ENCODE peak calls at places on chromosomes 12 and 14, in six cellular contexts. T, D, F, L, Y and V are unnamed samples.

GRCh38 chr12:21248679-21249078 is 86.0 kb downstream of the SLCO1A2 start:
- DNase-seq in F (no peak), T (no peak), L (no peak), D (no peak), Y (no peak), V (peak; percentile 22)

GRCh38 chr12:75850751-75851462 is 180.7 kb downstream of the PHLDA1 start:
- DNase-seq in F (no peak), L (no peak), D (no peak), T (no peak), Y (no peak), V (no peak)

GRCh38 chr14:44586910-44587309 is 79.8 kb upstream of the FSCB start:
- DNase-seq in D (no peak), Y (no peak), L (no peak), F (no peak), T (no peak), V (no peak)

GRCh38 chr12:131283191-131283861 is 329.6 kb downstream of the ADGRD1 start:
- DNase-seq in T (no peak), D (no peak), Y (no peak), L (no peak), F (no peak), V (no peak)

GRCh38 chr14:59268011-59268410 is 79.5 kb downstream of the DAAM1 start:
- DNase-seq in L (no peak), F (no peak), D (no peak), T (no peak), Y (no peak), V (peak; percentile 46)

GRCh38 chr12:4187916-4188315 is 85.6 kb upstream of the CCND2 start:
- DNase-seq in D (no peak), F (no peak), Y (no peak), L (no peak), T (no peak), V (no peak)

GRCh38 chr12:4251228-4251891 is 22.2 kb upstream of the CCND2 start:
- DNase-seq in D (no peak), F (no peak), T (no peak), L (no peak), Y (no peak), V (no peak)

GRCh38 chr14:105582639-105583038 is 56.3 kb downstream of the TMEM121 start:
- DNase-seq in Y (peak; percentile 9), D (no peak), L (no peak), T (no peak), F (no peak), V (peak; percentile 18)

GRCh38 chr12:70756118-70756517 is 118.9 kb upstream of the PTPRB start:
- DNase-seq in D (no peak), Y (no peak), T (no peak), F (no peak), L (peak; percentile 83), V (peak; percentile 10)

GRCh38 chr12:94813314-94813713 is 163.0 kb upstream of the TMCC3 start:
- DNase-seq in L (no peak), F (no peak), T (no peak), Y (no peak), D (no peak), V (no peak)

GRCh38 chr14:92391746-92392145 is 68.8 kb downstream of the SLC24A4 start:
- DNase-seq in D (no peak), T (no peak), F (no peak), L (no peak), Y (no peak), V (no peak)

GRCh38 chr12:121581681-121582439 is 1.0 kb upstream of the KDM2B start:
- DNase-seq in L (no peak), T (no peak), D (no peak), Y (no peak), F (no peak), V (peak; percentile 21)

GRCh38 chr14:105483300-105484068 is 3.2 kb upstream of the CRIP1 start:
- DNase-seq in Y (no peak), D (peak; percentile 43), T (no peak), F (no peak), L (no peak), V (no peak)

GRCh38 chr12:93108958-93109357 is 179.9 kb upstream of the EEA1 start:
- DNase-seq in T (no peak), L (no peak), F (no peak), Y (no peak), D (no peak), V (peak; percentile 50)

GRCh38 chr12:105331805-105332251 is 1.3 kb downstream of the C12orf75 start:
- DNase-seq in D (no peak), L (no peak), T (no peak), F (no peak), Y (peak; percentile 32), V (no peak)

GRCh38 chr12:51797301-51797700 is 51.2 kb downstream of the FIGNL2 start:
- DNase-seq in T (no peak), D (no peak), L (no peak), Y (no peak), F (no peak), V (no peak)

GRCh38 chr14:34365309-34365915 is 96.6 kb downstream of the SPTSSA start:
- DNase-seq in Y (peak; percentile 59), F (no peak), D (no peak), L (no peak), T (no peak), V (peak; percentile 12)

GRCh38 chr14:21436567-21437062 is 19.3 kb downstream of the CHD8 start:
- DNase-seq in Y (no peak), D (no peak), L (no peak), F (no peak), T (no peak), V (no peak)

GRCh38 chr12:93803408-93803807 is 126.2 kb downstream of the CRADD start:
- DNase-seq in T (no peak), Y (no peak), F (no peak), D (no peak), L (no peak), V (no peak)

GRCh38 chr14:85534435-85534834 is 4.5 kb downstream of the FLRT2 start:
- DNase-seq in Y (no peak), L (no peak), T (no peak), D (no peak), F (peak; percentile 24), V (peak; percentile 41)
- TF ChIP-seq MAX in Y (no peak), L (no peak), T (no peak), D (peak; percentile 63), F (no peak), V (no peak)

GRCh38 chr12:122921917-122922316 is 26.0 kb upstream of the VPS37B start:
- DNase-seq in D (no peak), L (no peak), T (no peak), Y (no peak), F (no peak), V (no peak)

GRCh38 chr12:122918827-122919226 is 22.9 kb upstream of the VPS37B start:
- DNase-seq in D (no peak), L (no peak), Y (no peak), T (no peak), F (no peak), V (no peak)

GRCh38 chr12:122920687-122921086 is 24.8 kb upstream of the VPS37B start:
- DNase-seq in Y (no peak), T (no peak), D (no peak), L (no peak), F (no peak), V (no peak)

GRCh38 chr12:122917508-122918227 is 21.7 kb upstream of the VPS37B start:
- DNase-seq in T (no peak), D (no peak), Y (peak; percentile 86), F (no peak), L (peak; percentile 37), V (no peak)
- TF ChIP-seq MAX in T (no peak), D (no peak), Y (peak; percentile 49), F (no peak), L (no peak), V (no peak)

GRCh38 chr12:120368789-120369475 is at the start of gene MSI1:
- DNase-seq in F (peak; percentile 38), L (no peak), Y (no peak), D (peak; percentile 66), T (no peak), V (no peak)

GRCh38 chr12:120367924-120368788 is 808 bp downstream of the MSI1 start:
- DNase-seq in D (no peak), L (no peak), Y (no peak), T (no peak), F (peak; percentile 36), V (no peak)

GRCh38 chr12:120366884-120367251 is 2.1 kb downstream of the MSI1 start:
- DNase-seq in F (no peak), Y (peak; percentile 30), L (no peak), T (no peak), D (no peak), V (no peak)

GRCh38 chr12:120366341-120366705 is 2.6 kb downstream of the MSI1 start:
- DNase-seq in Y (no peak), D (no peak), L (no peak), F (no peak), T (no peak), V (no peak)

GRCh38 chr12:120367252-120367923 is 1.6 kb downstream of the MSI1 start:
- DNase-seq in T (no peak), L (peak; percentile 46), F (peak; percentile 65), Y (no peak), D (peak; percentile 79), V (no peak)
- TF ChIP-seq MAX in T (no peak), L (no peak), F (no peak), Y (no peak), D (no peak), V (no peak)

GRCh38 chr14:99138999-99139865 is 132.8 kb downstream of the BCL11B start:
- DNase-seq in Y (no peak), F (no peak), L (no peak), D (no peak), T (no peak), V (no peak)
- TF ChIP-seq MAX in Y (no peak), F (no peak), L (no peak), D (no peak), T (no peak), V (no peak)